ENCODE peak calls at places on chromosome 1, in six cellular contexts. B is astrocyte of the cerebellum; I is AG08396; X is HT1080; K is stimulated activated CD8-positive, alpha-beta memory T cell treated with anti-CD3 and anti-CD28 coated beads, Interleukin-4, amount 100 ng/mL, for 1 hour; H is choroid plexus epithelial cell. S is an unnamed sample.

GRCh38 chr1:149917590-149918144 is at the start of gene SV2A:
- DNase-seq in B (no peak), I (peak; percentile 84), X (peak; percentile 53), K (no peak), H (peak; percentile 53), S (peak; percentile 84)

GRCh38 chr1:114009393-114009792 is 30.1 kb downstream of the OLFML3 start:
- DNase-seq in B (peak; percentile 72), I (no peak), X (peak; percentile 50), K (no peak), H (peak; percentile 87), S (peak; percentile 85)

GRCh38 chr1:239913141-239913585 is 178.5 kb upstream of the FMN2 start:
- DNase-seq in B (no peak), I (no peak), X (no peak), K (no peak), H (no peak), S (no peak)

GRCh38 chr1:51567653-51568052 is 48.6 kb upstream of the EPS15 start:
- DNase-seq in B (peak; percentile 93), I (peak; percentile 15), X (peak; percentile 87), K (no peak), H (peak; percentile 90), S (no peak)

GRCh38 chr1:7207875-7208646 is 422.8 kb downstream of the CAMTA1 start:
- DNase-seq in B (peak; percentile 15), I (peak; percentile 69), X (peak; percentile 68), K (no peak), H (peak; percentile 91), S (peak; percentile 31)

GRCh38 chr1:57492846-57493245 is 69.0 kb upstream of the DAB1 start:
- DNase-seq in B (no peak), I (no peak), X (no peak), K (no peak), H (no peak), S (no peak)

GRCh38 chr1:9238134-9238533 is 3.6 kb downstream of the H6PD start:
- DNase-seq in B (no peak), I (no peak), X (no peak), K (no peak), H (no peak), S (no peak)

GRCh38 chr1:97577613-97578012 is 343.2 kb downstream of the DPYD start:
- DNase-seq in B (no peak), I (no peak), X (no peak), K (no peak), H (no peak), S (no peak)

GRCh38 chr1:119633575-119634325 is 14.3 kb downstream of the ZNF697 start:
- DNase-seq in B (no peak), I (no peak), X (no peak), K (no peak), H (no peak), S (no peak)

GRCh38 chr1:216314369-216315095 is 108.7 kb downstream of the USH2A start:
- DNase-seq in B (no peak), I (no peak), X (peak; percentile 6), K (no peak), H (peak; percentile 55), S (no peak)

GRCh38 chr1:13583964-13584791 is 546 bp downstream of the PDPN start:
- DNase-seq in B (no peak), I (no peak), X (peak; percentile 24), K (no peak), H (peak; percentile 34), S (peak; percentile 69)

GRCh38 chr1:41559331-41559730 is 74.8 kb upstream of the EDN2 start:
- DNase-seq in B (no peak), I (no peak), X (no peak), K (no peak), H (no peak), S (no peak)